ENCODE peak calls at places on chromosomes 12 and 14, in seven cellular contexts. One of them, this sample, is unnamed.

GRCh38 chr14:63248211-63248610 is 44.0 kb downstream of the RHOJ start:
- DNase-seq in K562: no peak
- DNase-seq in SK-N-SH: no peak
- DNase-seq in GM12878: no peak
- DNase-seq in H1: no peak
- DNase-seq in HepG2: no peak
- DNase-seq in HCT116: no peak
- DNase-seq in this sample: no peak

GRCh38 chr12:116077431-116077830 is 200.1 kb downstream of the MED13L start:
- DNase-seq in GM12878: no peak
- DNase-seq in H1: no peak
- DNase-seq in HepG2: no peak
- DNase-seq in HCT116: no peak
- DNase-seq in K562: no peak
- DNase-seq in SK-N-SH: no peak
- DNase-seq in this sample: no peak

GRCh38 chr14:70173569-70173968 is 15.2 kb downstream of the SLC8A3 start:
- DNase-seq in GM12878: no peak
- DNase-seq in HCT116: no peak
- DNase-seq in SK-N-SH: no peak
- DNase-seq in H1: no peak
- DNase-seq in K562: no peak
- DNase-seq in HepG2: no peak
- DNase-seq in this sample: no peak

GRCh38 chr14:96588410-96589249 is 86.4 kb downstream of the PAPOLA start:
- DNase-seq in H1: no peak
- DNase-seq in GM12878: no peak
- DNase-seq in HCT116: no peak
- DNase-seq in HepG2: no peak
- DNase-seq in SK-N-SH: no peak
- DNase-seq in K562: no peak
- DNase-seq in this sample: no peak

GRCh38 chr12:113044516-113044915 is 12.0 kb upstream of the DTX1 start:
- DNase-seq in SK-N-SH: no peak
- DNase-seq in HepG2: no peak
- DNase-seq in HCT116: no peak
- DNase-seq in H1: no peak
- DNase-seq in K562: no peak
- DNase-seq in GM12878: no peak
- DNase-seq in this sample: no peak

GRCh38 chr12:2902287-2902880 is 11.7 kb downstream of the TULP3 start:
- DNase-seq in GM12878: no peak
- DNase-seq in HepG2: no peak
- DNase-seq in SK-N-SH: peak; percentile 68
- DNase-seq in HCT116: no peak
- DNase-seq in K562: peak; percentile 24
- DNase-seq in H1: no peak
- DNase-seq in this sample: no peak

GRCh38 chr12:66550626-66551025 is 128.2 kb downstream of the GRIP1 start:
- DNase-seq in SK-N-SH: no peak
- DNase-seq in H1: no peak
- DNase-seq in GM12878: no peak
- DNase-seq in HCT116: no peak
- DNase-seq in HepG2: no peak
- DNase-seq in K562: peak; percentile 2
- DNase-seq in this sample: no peak

GRCh38 chr12:19482551-19483109 is 43.3 kb downstream of the AEBP2 start:
- DNase-seq in H1: no peak
- DNase-seq in SK-N-SH: peak; percentile 20
- DNase-seq in K562: peak; percentile 65
- DNase-seq in GM12878: peak; percentile 84
- DNase-seq in HepG2: no peak
- DNase-seq in HCT116: no peak
- DNase-seq in this sample: no peak

GRCh38 chr12:53939141-53940108 is 794 bp downstream of the HOXC13 start:
- DNase-seq in SK-N-SH: peak; percentile 35
- DNase-seq in GM12878: no peak
- DNase-seq in HepG2: peak; percentile 24
- DNase-seq in HCT116: no peak
- DNase-seq in H1: no peak
- DNase-seq in K562: no peak
- DNase-seq in this sample: peak; percentile 65

GRCh38 chr14:50920482-50921225 is 23.6 kb downstream of the PYGL start:
- DNase-seq in GM12878: no peak
- DNase-seq in SK-N-SH: no peak
- DNase-seq in HepG2: peak; percentile 90
- DNase-seq in K562: no peak
- DNase-seq in H1: no peak
- DNase-seq in HCT116: no peak
- DNase-seq in this sample: no peak

GRCh38 chr12:41460906-41461305 is 272.8 kb downstream of the PDZRN4 start:
- DNase-seq in K562: no peak
- DNase-seq in GM12878: no peak
- DNase-seq in HCT116: no peak
- DNase-seq in HepG2: no peak
- DNase-seq in H1: no peak
- DNase-seq in SK-N-SH: no peak
- DNase-seq in this sample: no peak

GRCh38 chr12:46459881-46460545 is 87.4 kb upstream of the SLC38A2 start:
- DNase-seq in H1: no peak
- DNase-seq in K562: no peak
- DNase-seq in SK-N-SH: no peak
- DNase-seq in HCT116: no peak
- DNase-seq in GM12878: no peak
- DNase-seq in HepG2: no peak
- DNase-seq in this sample: no peak

DNA sequence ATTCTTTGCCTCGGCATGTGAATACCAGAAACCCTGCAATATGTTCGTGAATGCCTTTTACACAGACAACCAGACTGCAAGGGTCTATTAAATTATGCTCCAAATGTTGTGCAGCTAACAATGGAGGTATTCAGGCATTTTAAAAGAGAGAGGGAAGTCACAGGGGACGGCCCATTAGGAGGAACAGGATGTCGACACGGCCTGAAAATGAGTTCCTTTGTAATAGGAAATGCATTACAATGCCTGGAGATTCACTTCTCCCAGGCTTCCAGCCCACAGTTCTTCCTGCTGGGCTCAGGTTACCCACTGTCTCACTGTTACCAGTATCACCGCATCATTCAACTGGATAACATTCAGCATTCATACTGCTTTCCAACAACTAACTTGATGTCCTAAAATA is 2.5 kb downstream of the DUSP6 start:
- DNase-seq in GM12878: no peak
- DNase-seq in HepG2: no peak
- DNase-seq in SK-N-SH: peak; percentile 38
- DNase-seq in H1: no peak
- DNase-seq in K562: no peak
- DNase-seq in HCT116: no peak
- DNase-seq in this sample: no peak
- TF ChIP-seq JUND in GM12878: no peak
- TF ChIP-seq JUND in HepG2: no peak
- TF ChIP-seq JUND in SK-N-SH: no peak
- TF ChIP-seq JUND in H1: no peak
- TF ChIP-seq JUND in K562: no peak
- TF ChIP-seq JUND in HCT116: no peak
- TF ChIP-seq JUND in this sample: no peak

DNA sequence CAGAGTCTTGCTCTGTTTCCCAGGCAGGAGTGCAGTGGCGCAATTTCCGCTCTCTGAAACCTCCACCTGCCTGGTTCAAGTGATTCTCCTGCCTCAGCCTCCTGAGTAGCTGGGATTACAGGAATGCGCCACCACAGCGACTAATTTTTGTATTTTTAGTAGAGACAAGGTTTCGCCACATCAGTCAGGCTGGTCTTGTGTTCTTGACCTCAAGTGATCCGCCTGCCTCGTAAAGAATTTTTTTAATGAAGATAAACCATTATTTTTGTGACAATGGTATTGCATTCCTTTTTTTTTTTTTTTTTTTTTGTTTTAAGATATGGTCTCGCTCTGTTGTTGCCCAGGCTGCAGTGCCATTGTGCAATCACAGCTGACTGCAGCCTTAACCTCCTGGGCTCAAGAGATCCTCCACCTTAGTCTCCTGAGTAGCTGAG is 25.8 kb downstream of the ACVR1B start:
- DNase-seq in SK-N-SH: no peak
- DNase-seq in K562: no peak
- DNase-seq in HepG2: peak; percentile 27
- DNase-seq in GM12878: no peak
- DNase-seq in H1: no peak
- DNase-seq in HCT116: no peak
- DNase-seq in this sample: no peak
- TF ChIP-seq JUND in SK-N-SH: no peak
- TF ChIP-seq JUND in K562: no peak
- TF ChIP-seq JUND in HepG2: no peak
- TF ChIP-seq JUND in GM12878: no peak
- TF ChIP-seq JUND in H1: no peak
- TF ChIP-seq JUND in HCT116: no peak
- TF ChIP-seq JUND in this sample: no peak

DNA sequence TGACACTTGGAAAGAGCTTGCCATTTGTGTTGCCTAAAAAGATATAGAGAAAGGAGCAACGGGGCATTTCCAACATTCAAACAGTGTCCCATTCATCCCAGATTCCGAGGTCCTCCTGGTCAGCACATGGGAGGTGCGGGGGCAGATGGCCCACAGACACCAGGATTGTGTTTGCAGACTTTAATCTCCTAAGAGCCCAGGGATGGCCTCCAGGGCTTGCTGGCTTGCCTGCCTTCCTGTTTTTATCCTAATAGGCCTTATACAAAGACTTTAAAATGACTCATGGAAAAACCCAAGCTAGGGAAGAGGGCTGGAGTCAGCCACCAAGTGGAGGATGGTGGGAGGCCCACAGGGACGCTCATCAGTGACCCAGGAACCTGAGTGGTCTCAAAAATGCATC is 21.5 kb upstream of the FAM181A start:
- DNase-seq in HCT116: no peak
- DNase-seq in H1: no peak
- DNase-seq in SK-N-SH: no peak
- DNase-seq in GM12878: no peak
- DNase-seq in K562: no peak
- DNase-seq in HepG2: peak; percentile 92
- DNase-seq in this sample: no peak
- TF ChIP-seq JUND in HCT116: no peak
- TF ChIP-seq JUND in H1: no peak
- TF ChIP-seq JUND in SK-N-SH: no peak
- TF ChIP-seq JUND in GM12878: no peak
- TF ChIP-seq JUND in K562: no peak
- TF ChIP-seq JUND in HepG2: no peak
- TF ChIP-seq JUND in this sample: no peak

GRCh38 chr12:99528478-99528877 is 119.1 kb upstream of the GARIN6 start:
- DNase-seq in HepG2: no peak
- DNase-seq in GM12878: no peak
- DNase-seq in K562: no peak
- DNase-seq in HCT116: no peak
- DNase-seq in SK-N-SH: no peak
- DNase-seq in H1: no peak
- DNase-seq in this sample: no peak

DNA sequence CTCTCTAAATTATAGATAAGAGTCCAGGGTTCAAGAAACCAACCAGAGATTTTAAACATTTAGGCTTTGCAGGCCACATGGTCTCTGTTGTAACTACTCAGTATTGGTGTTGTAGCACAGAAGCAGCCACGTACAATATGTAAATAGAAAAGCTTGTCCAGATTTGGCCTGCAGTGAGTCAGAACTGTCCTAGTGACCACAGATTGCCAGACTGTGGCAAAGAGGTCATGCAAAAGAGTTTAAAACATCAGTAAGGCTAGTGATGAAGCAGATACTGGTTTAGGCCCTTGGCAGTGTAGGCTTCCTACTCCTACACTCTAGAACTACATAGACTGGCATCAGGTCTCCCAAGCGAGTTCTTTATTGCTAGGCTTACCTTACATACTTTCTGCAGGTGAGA is 117.6 kb upstream of the GARIN6 start:
- DNase-seq in K562: no peak
- DNase-seq in SK-N-SH: no peak
- DNase-seq in HepG2: no peak
- DNase-seq in GM12878: peak; percentile 62
- DNase-seq in H1: no peak
- DNase-seq in HCT116: no peak
- DNase-seq in this sample: no peak
- TF ChIP-seq JUND in K562: no peak
- TF ChIP-seq JUND in SK-N-SH: no peak
- TF ChIP-seq JUND in HepG2: no peak
- TF ChIP-seq JUND in GM12878: peak; percentile 68
- TF ChIP-seq JUND in H1: no peak
- TF ChIP-seq JUND in HCT116: no peak
- TF ChIP-seq JUND in this sample: no peak